ENCODE peak calls at places on chromosomes 5 and 9, in nine cellular contexts. U, D, Y, L, K, W, H, B and S are unnamed samples.

GRCh38 chr5:32290922-32291321 is 21.8 kb downstream of the MTMR12 start:
- DNase-seq in U (peak; percentile 36), D (no peak), Y (no peak), L (no peak), K (no peak), W (no peak), H (no peak), B (no peak), S (no peak)

GRCh38 chr5:120564013-120564412 is 99.9 kb downstream of the PRR16 start:
- DNase-seq in U (no peak), D (no peak), Y (no peak), L (no peak), K (no peak), W (no peak), H (no peak), B (no peak), S (no peak)

GRCh38 chr9:130304141-130304540 is 38.6 kb downstream of the HMCN2 start:
- DNase-seq in U (no peak), D (no peak), Y (no peak), L (no peak), K (no peak), W (no peak), H (no peak), B (no peak), S (no peak)

GRCh38 chr9:110583237-110583636 is 3.7 kb upstream of the SVEP1 start:
- DNase-seq in U (no peak), D (no peak), Y (peak; percentile 8), L (no peak), K (no peak), W (no peak), H (no peak), B (no peak), S (no peak)

GRCh38 chr5:76046761-76047160 is 36.4 kb upstream of the SV2C start:
- DNase-seq in U (no peak), D (no peak), Y (no peak), L (no peak), K (peak; percentile 54), W (no peak), H (no peak), B (no peak), S (no peak)

GRCh38 chr5:115179068-115179958 is 9.6 kb upstream of the TRIM36 start:
- DNase-seq in U (peak; percentile 37), D (no peak), Y (no peak), L (no peak), K (peak; percentile 85), W (no peak), H (no peak), B (no peak), S (no peak)

GRCh38 chr9:98047002-98047401 is 9.5 kb upstream of the NANS start:
- DNase-seq in U (no peak), D (no peak), Y (no peak), L (no peak), K (no peak), W (no peak), H (no peak), B (no peak), S (no peak)

GRCh38 chr5:169307648-169308047 is 6.7 kb upstream of the SLIT3 start:
- DNase-seq in U (no peak), D (no peak), Y (no peak), L (no peak), K (no peak), W (no peak), H (no peak), B (no peak), S (no peak)

GRCh38 chr9:38257626-38258215 is 134.8 kb upstream of the ALDH1B1 start:
- DNase-seq in U (no peak), D (no peak), Y (no peak), L (no peak), K (no peak), W (no peak), H (no peak), B (no peak), S (no peak)

GRCh38 chr5:172509405-172509781 is 55.1 kb upstream of the SH3PXD2B start:
- DNase-seq in U (peak; percentile 4), D (no peak), Y (no peak), L (no peak), K (no peak), W (no peak), H (peak; percentile 42), B (no peak), S (no peak)

GRCh38 chr5:17720070-17720469 is 85.8 kb downstream of the TAF11L14 start:
- DNase-seq in U (no peak), D (no peak), Y (no peak), L (no peak), K (no peak), W (no peak), H (no peak), B (no peak), S (no peak)

GRCh38 chr9:114301798-114302565 is 20.9 kb upstream of the ORM1 start:
- DNase-seq in U (peak; percentile 3), D (peak; percentile 24), Y (no peak), L (no peak), K (no peak), W (no peak), H (peak; percentile 41), B (no peak), S (peak; percentile 55)

GRCh38 chr9:83986765-83987401 is 6.3 kb downstream of the RMI1 start:
- DNase-seq in U (peak; percentile 70), D (peak; percentile 58), Y (peak; percentile 40), L (no peak), K (no peak), W (no peak), H (no peak), B (no peak), S (no peak)

GRCh38 chr5:130333089-130333488 is 428.8 kb downstream of the CHSY3 start:
- DNase-seq in U (no peak), D (no peak), Y (peak; percentile 21), L (no peak), K (no peak), W (no peak), H (no peak), B (no peak), S (no peak)

GRCh38 chr9:114224247-114224610 is 68.9 kb downstream of the COL27A1 start:
- DNase-seq in U (no peak), D (no peak), Y (peak; percentile 58), L (no peak), K (no peak), W (no peak), H (no peak), B (no peak), S (no peak)

GRCh38 chr5:143120460-143121134 is 282.9 kb downstream of the NR3C1 start:
- DNase-seq in U (no peak), D (no peak), Y (no peak), L (no peak), K (no peak), W (no peak), H (no peak), B (no peak), S (no peak)

GRCh38 chr5:139655727-139656271 is 7.7 kb downstream of the CXXC5 start:
- DNase-seq in U (no peak), D (peak; percentile 85), Y (peak; percentile 72), L (no peak), K (peak; percentile 54), W (no peak), H (no peak), B (no peak), S (no peak)

GRCh38 chr9:97958812-97959511 is 21.0 kb upstream of the HEMGN start:
- DNase-seq in U (no peak), D (no peak), Y (no peak), L (peak; percentile 44), K (no peak), W (no peak), H (no peak), B (no peak), S (no peak)

DNA sequence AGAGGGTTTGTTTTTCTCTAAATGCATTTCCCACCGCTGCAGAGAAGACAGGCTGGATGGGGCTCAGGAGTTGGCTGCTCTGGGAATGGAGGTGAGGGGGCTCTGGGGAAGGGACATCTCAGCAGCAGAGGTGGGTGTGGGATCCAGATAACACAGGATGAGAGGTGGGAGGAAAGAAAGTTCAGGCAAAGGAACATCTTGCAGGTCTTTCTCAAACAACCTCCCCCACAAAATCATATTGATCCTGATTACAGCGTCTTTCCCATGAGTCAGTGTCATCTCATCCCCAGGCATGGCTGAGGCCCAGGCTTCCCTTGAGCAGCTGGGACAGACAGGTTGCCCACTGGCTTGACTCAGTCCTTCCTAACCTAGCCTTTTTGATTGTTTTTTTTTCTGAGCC is 11.3 kb upstream of the ACSL6 start:
- DNase-seq in U (no peak), D (no peak), Y (no peak), L (no peak), K (no peak), W (no peak), H (no peak), B (no peak), S (no peak)
- H3K4me1 ChIP-seq in U (no peaks in the 10 kb centered on the region), D (no peaks in the 10 kb centered on the region), Y (no peaks in the 10 kb centered on the region), L (peaks cover 4% of the 10 kb centered on the region), K (no peaks in the 10 kb centered on the region), W (peaks cover 41% of the 10 kb centered on the region), H (no peaks in the 10 kb centered on the region), B (no peaks in the 10 kb centered on the region), S (no peaks in the 10 kb centered on the region)

GRCh38 chr5:51082741-51083140 is 300.5 kb upstream of the ISL1 start:
- DNase-seq in U (no peak), D (no peak), Y (no peak), L (no peak), K (no peak), W (no peak), H (no peak), B (no peak), S (no peak)
- TF ChIP-seq EP300 in U (no peak), D (no peak), Y (no peak), L (no peak), K (no peak), W (no peak), H (no peak), B (no peak), S (no peak)

GRCh38 chr5:150778103-150778516 is 447 bp upstream of the SMIM3 start:
- DNase-seq in U (no peak), D (no peak), Y (no peak), L (no peak), K (no peak), W (no peak), H (no peak), B (no peak), S (no peak)

GRCh38 chr5:150778517-150779396 is at the start of gene SMIM3:
- DNase-seq in U (peak; percentile 86), D (peak; percentile 86), Y (peak; percentile 55), L (peak; percentile 79), K (peak; percentile 86), W (no peak), H (peak; percentile 86), B (peak; percentile 70), S (peak; percentile 94)

GRCh38 chr5:150780816-150781221 is 2.3 kb downstream of the SMIM3 start:
- DNase-seq in U (peak; percentile 81), D (no peak), Y (no peak), L (no peak), K (no peak), W (no peak), H (no peak), B (no peak), S (no peak)

GRCh38 chr5:150780180-150780692 is 1.7 kb downstream of the SMIM3 start:
- DNase-seq in U (peak; percentile 59), D (peak; percentile 31), Y (no peak), L (no peak), K (no peak), W (peak; percentile 81), H (no peak), B (no peak), S (peak; percentile 90)

GRCh38 chr5:150779397-150780179 is 1.0 kb downstream of the SMIM3 start:
- DNase-seq in U (peak; percentile 21), D (no peak), Y (no peak), L (no peak), K (no peak), W (no peak), H (no peak), B (no peak), S (peak; percentile 70)
- H3K4me1 ChIP-seq in U (peaks cover 59% of the 10 kb centered on the region), D (peaks cover 35% of the 10 kb centered on the region), Y (peaks cover 9% of the 10 kb centered on the region), L (peaks cover 21% of the 10 kb centered on the region), K (peaks cover 57% of the 10 kb centered on the region), W (peaks cover 30% of the 10 kb centered on the region), H (peaks cover 47% of the 10 kb centered on the region), B (no peaks in the 10 kb centered on the region), S (peaks cover 61% of the 10 kb centered on the region)

GRCh38 chr5:72623936-72624335 is 116.7 kb upstream of the ZNF366 start:
- DNase-seq in U (no peak), D (no peak), Y (no peak), L (no peak), K (no peak), W (no peak), H (no peak), B (no peak), S (no peak)
- TF ChIP-seq EP300 in U (no peak), D (no peak), Y (no peak), L (no peak), K (no peak), W (no peak), H (no peak), B (no peak), S (no peak)